ENCODE peak calls at places on chromosome 18, in six cellular contexts. X is stimulated activated CD4-positive, alpha-beta T cell treated with anti-CD3 and anti-CD28 coated beads, TNF-alpha, amount 100 ng/mL, for 24 hours; Z is activated T-cell treated with anti-CD3 and anti-CD28 coated beads, Interleukin-2, amount 50 U/mL, for 1 hour; L is uterus; V is erythroblast; W is CD8-positive, alpha-beta T cell. S is an unnamed sample.
A peak's percentile ranks its signal among the peaks of the same experiment; 100 is the strongest.

GRCh38 chr18:41324934-41325333 is 630.1 kb upstream of the PIK3C3 start:
- DNase-seq in V (no peak), L (no peak), X (no peak), W (no peak), Z (no peak), S (no peak)

GRCh38 chr18:49730951-49731391 is 82.4 kb downstream of the ACAA2 start:
- DNase-seq in X (no peak), W (no peak), Z (no peak), V (peak; percentile 31), L (no peak), S (no peak)

GRCh38 chr18:70044626-70045025 is 97.0 kb upstream of the CD226 start:
- DNase-seq in W (no peak), Z (no peak), X (no peak), V (no peak), L (no peak), S (peak; percentile 74)

GRCh38 chr18:10860937-10861336 is 288.4 kb downstream of the PIEZO2 start:
- DNase-seq in L (no peak), V (no peak), Z (no peak), W (no peak), X (no peak), S (no peak)

GRCh38 chr18:65435529-65435928 is 315.3 kb upstream of the CDH7 start:
- DNase-seq in V (no peak), Z (no peak), L (no peak), X (no peak), W (no peak), S (no peak)

GRCh38 chr18:3538456-3538855 is 88.5 kb downstream of the TGIF1 start:
- DNase-seq in W (no peak), X (no peak), L (no peak), Z (no peak), V (no peak), S (no peak)

GRCh38 chr18:27964811-27965210 is 212.1 kb downstream of the CDH2 start:
- DNase-seq in L (no peak), W (no peak), Z (no peak), V (no peak), X (no peak), S (no peak)

GRCh38 chr18:80147418-80148315 is 38.6 kb downstream of the ADNP2 start:
- DNase-seq in X (peak; percentile 74), Z (peak; percentile 70), V (peak; percentile 75), L (peak; percentile 88), W (peak; percentile 84), S (peak; percentile 49)

GRCh38 chr18:78737006-78737915 is 242.4 kb upstream of the SALL3 start:
- DNase-seq in W (no peak), Z (no peak), L (peak; percentile 2), V (no peak), X (no peak), S (no peak)

GRCh38 chr18:55300469-55301195 is 287.4 kb downstream of the TCF4 start:
- DNase-seq in V (no peak), L (peak; percentile 33), X (no peak), Z (no peak), W (no peak), S (no peak)

GRCh38 chr18:58862851-58863538 is 1.7 kb upstream of the ZNF532 start:
- DNase-seq in X (no peak), W (no peak), V (peak; percentile 25), Z (peak; percentile 47), L (peak; percentile 45), S (no peak)

GRCh38 chr18:4358618-4359017 is 96.5 kb downstream of the DLGAP1 start:
- DNase-seq in W (no peak), L (no peak), Z (no peak), V (no peak), X (no peak), S (no peak)

GRCh38 chr18:8937695-8938094 is 164.8 kb upstream of the NDUFV2 start:
- DNase-seq in V (no peak), W (no peak), Z (no peak), X (no peak), L (no peak), S (no peak)

GRCh38 chr18:44803019-44803650 is 122.4 kb downstream of the SETBP1 start:
- DNase-seq in Z (no peak), X (no peak), L (peak; percentile 87), W (no peak), V (no peak), S (no peak)

GRCh38 chr18:77001041-77001440 is 131.5 kb downstream of the MBP start:
- DNase-seq in Z (no peak), L (no peak), V (no peak), W (no peak), X (no peak), S (no peak)

GRCh38 chr18:13488281-13488929 is 238.0 kb downstream of the FAM210A start:
- DNase-seq in X (no peak), V (no peak), W (no peak), Z (no peak), L (no peak), S (no peak)

GRCh38 chr18:55439036-55439435 is 149.0 kb downstream of the TCF4 start:
- DNase-seq in V (no peak), Z (no peak), L (no peak), W (no peak), X (no peak), S (no peak)